ENCODE peak calls at places on chromosome 21, in eight cellular contexts. V is ascending aorta, N is mesothelial cell of epicardium, Q is cardiac fibroblast, R is stomach, L is upper lobe of right lung, G is Caco-2, E is A549. X is an unnamed sample.

GRCh38 chr21:26423506-26423905 is 149.6 kb downstream of the CYYR1 start:
- DNase-seq in V (no peak), N (no peak), Q (no peak), R (no peak), L (no peak), G (no peak), E (no peak), X (no peak)

GRCh38 chr21:25735895-25736597 is 1.3 kb downstream of the GABPA start:
- DNase-seq in V (no peak), N (no peak), Q (peak), R (no peak), L (no peak), G (peak), E (no peak), X (no peak)

GRCh38 chr21:26127918-26128317 is 42.7 kb downstream of the APP start:
- DNase-seq in V (no peak), N (no peak), Q (peak), R (no peak), L (no peak), G (no peak), E (no peak), X (no peak)

GRCh38 chr21:45856940-45857339 is 124.6 kb upstream of the COL6A1 start:
- DNase-seq in V (no peak), N (no peak), Q (no peak), R (no peak), L (no peak), G (no peak), E (no peak), X (no peak)

GRCh38 chr21:46323227-46323709 is 402 bp downstream of the C21orf58 start:
- DNase-seq in V (no peak), N (no peak), Q (peak), R (no peak), L (no peak), G (no peak), E (no peak), X (no peak)

GRCh38 chr21:23876925-23877558 is 1730.2 kb downstream of the MRPL39 start:
- DNase-seq in V (no peak), N (no peak), Q (no peak), R (no peak), L (no peak), G (no peak), E (no peak), X (no peak)

GRCh38 chr21:26966360-26966977 is 419 bp downstream of the ADAMTS5 start:
- DNase-seq in V (no peak), N (peak), Q (peak), R (no peak), L (no peak), G (no peak), E (no peak), X (no peak)

GRCh38 chr21:46392921-46393320 is 65.8 kb upstream of the DIP2A start:
- DNase-seq in V (no peak), N (no peak), Q (peak), R (no peak), L (no peak), G (no peak), E (no peak), X (no peak)

GRCh38 chr21:37561941-37562919 is 195.7 kb downstream of the DYRK1A start:
- DNase-seq in V (no peak), N (no peak), Q (no peak), R (no peak), L (no peak), G (no peak), E (no peak), X (no peak)

GRCh38 chr21:35904995-35905972 is 155.0 kb downstream of the SETD4 start:
- DNase-seq in V (no peak), N (no peak), Q (peak), R (no peak), L (peak), G (no peak), E (no peak), X (no peak)

GRCh38 chr21:31446206-31446900 is 102.3 kb upstream of the TIAM1 start:
- DNase-seq in V (no peak), N (no peak), Q (no peak), R (no peak), L (no peak), G (no peak), E (no peak), X (no peak)

GRCh38 chr21:31255846-31256395 is 88.1 kb downstream of the TIAM1 start:
- DNase-seq in V (no peak), N (no peak), Q (no peak), R (no peak), L (no peak), G (no peak), E (no peak), X (no peak)

GRCh38 chr21:25836396-25836795 is 101.6 kb downstream of the GABPA start:
- DNase-seq in V (no peak), N (no peak), Q (peak), R (no peak), L (no peak), G (no peak), E (no peak), X (no peak)

GRCh38 chr21:27561116-27561515 is 594.2 kb upstream of the ADAMTS5 start:
- DNase-seq in V (no peak), N (no peak), Q (no peak), R (no peak), L (peak), G (no peak), E (no peak), X (no peak)

GRCh38 chr21:36005018-36005417 is 55.3 kb downstream of the SETD4 start:
- DNase-seq in V (no peak), N (no peak), Q (peak), R (no peak), L (no peak), G (no peak), E (no peak), X (no peak)

GRCh38 chr21:45506241-45506817 is 35.9 kb downstream of the SLC19A1 start:
- DNase-seq in V (no peak), N (no peak), Q (no peak), R (no peak), L (peak), G (no peak), E (no peak), X (no peak)

GRCh38 chr21:35989185-35989735 is 71.1 kb downstream of the SETD4 start:
- DNase-seq in V (no peak), N (no peak), Q (peak), R (no peak), L (no peak), G (no peak), E (no peak), X (no peak)

GRCh38 chr21:35414511-35415139 is 365.5 kb upstream of the RUNX1 start:
- DNase-seq in V (no peak), N (no peak), Q (no peak), R (no peak), L (no peak), G (no peak), E (no peak), X (no peak)

GRCh38 chr21:35525443-35525842 is 476.3 kb upstream of the RUNX1 start:
- DNase-seq in V (no peak), N (no peak), Q (no peak), R (no peak), L (no peak), G (no peak), E (no peak), X (no peak)

DNA sequence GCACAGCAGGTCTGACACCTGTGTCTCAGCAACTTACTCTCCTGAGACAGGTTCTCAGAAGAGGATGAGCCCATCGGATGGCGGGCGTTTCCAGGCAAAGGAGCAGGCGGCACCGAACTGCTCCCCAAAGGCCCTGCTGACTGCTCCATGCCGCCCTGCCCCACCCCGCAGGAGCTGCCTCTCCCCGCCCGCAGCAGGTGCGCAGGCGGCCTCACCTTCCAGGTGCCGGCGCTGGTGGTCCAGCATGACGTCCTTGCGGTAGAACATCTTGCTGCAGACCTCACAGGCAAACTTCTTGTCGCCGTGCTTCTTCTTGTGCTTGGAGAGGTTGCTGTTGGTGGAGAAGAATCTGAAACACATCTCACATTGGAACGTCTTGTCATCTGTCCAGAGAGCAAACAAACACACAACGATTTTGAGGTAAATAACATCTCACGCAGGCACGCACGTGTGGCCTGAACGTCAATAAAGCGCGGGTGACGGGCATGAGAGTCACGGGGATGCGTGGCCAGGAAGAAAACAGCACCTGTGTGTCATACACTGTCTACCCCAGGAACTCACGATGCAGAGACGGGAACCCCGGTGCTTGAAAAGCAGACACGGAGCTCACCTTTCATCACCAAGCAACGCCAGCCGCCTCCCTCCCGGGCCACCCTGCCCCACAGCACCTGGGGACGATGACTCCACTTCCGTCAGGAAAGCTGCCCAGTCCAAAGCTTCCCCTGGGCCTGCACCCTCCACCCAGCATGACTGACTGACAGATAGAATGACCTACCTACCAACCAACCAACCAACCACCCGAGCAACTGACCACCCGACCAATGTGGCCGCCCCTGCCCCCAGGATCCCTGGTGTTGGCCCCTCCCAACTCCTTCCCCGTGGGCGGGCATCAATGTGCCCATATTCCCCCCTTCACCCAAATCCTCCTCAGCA is 50.9 kb downstream of the PRDM15 start:
- DNase-seq in V (no peak), N (no peak), Q (no peak), R (no peak), L (peak), G (no peak), E (no peak), X (no peak)
- TF ChIP-seq CTCF in V (no peak), N (no peak), Q (no peak), R (no peak), L (no peak), G (no peak), E (no peak), X (no peak)

DNA sequence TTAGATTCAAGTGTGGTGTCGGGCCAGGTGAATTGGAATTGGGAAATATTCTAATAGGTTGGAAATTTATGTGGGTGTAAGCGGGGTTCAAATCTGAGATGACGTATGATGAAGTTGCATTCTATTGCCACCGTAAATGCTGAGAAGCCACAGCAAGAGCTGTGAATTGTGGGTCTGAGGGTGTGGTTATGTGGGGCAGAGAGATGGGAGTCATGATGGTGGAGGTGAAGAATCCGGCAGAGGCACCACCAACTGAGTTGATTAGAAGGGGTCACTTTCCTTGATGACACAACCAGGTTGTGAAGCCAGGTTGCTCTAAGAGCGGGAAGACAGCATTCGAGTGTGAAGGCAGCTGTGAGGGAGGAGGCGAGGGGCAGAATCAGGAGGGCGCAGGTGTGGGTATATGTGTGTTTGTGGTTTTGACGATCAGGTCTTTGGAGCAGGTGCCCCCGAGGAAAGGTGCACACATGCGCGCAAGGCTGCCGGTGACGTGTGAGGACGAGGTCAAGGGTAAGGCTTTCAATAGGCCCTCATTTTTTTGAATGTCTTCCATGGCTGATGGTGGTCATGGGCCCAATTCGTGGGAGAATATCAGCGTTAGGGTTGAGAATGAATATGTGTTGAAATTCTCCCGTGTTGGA is 18.7 kb downstream of the LRRC3 start:
- DNase-seq in V (no peak), N (no peak), Q (no peak), R (no peak), L (no peak), G (no peak), E (no peak), X (no peak)
- TF ChIP-seq CTCF in V (no peak), N (no peak), Q (no peak), R (no peak), L (no peak), G (no peak), E (no peak), X (no peak)

DNA sequence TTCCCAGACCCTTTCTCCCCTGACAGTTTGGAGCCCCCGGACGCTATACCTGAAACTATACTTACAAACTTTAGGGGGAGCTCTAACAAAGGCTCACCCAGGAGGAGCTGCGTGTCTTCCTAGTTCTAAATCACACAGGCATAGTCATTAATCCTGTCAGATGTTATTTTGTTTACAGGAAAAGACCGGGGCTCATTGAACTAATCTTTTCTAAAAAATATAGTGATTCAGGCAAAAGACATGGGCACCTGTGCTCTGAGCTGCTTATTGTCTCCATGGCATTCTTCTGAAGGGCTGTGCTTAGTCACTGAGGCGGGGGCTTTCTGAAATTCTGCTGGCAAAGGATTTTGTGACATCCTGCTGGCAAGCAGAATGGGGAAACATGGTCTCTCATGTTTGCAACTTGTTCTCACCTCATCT is 1577.0 kb downstream of the NCAM2 start:
- DNase-seq in V (no peak), N (no peak), Q (no peak), R (no peak), L (no peak), G (no peak), E (no peak), X (peak)
- TF ChIP-seq CTCF in V (peak), N (no peak), Q (no peak), R (no peak), L (peak), G (peak), E (no peak), X (peak)

GRCh38 chr21:29473808-29474207 is 175.1 kb downstream of the BACH1 start:
- DNase-seq in V (no peak), N (no peak), Q (no peak), R (no peak), L (no peak), G (no peak), E (no peak), X (no peak)
- TF ChIP-seq CTCF in V (no peak), N (no peak), Q (no peak), R (no peak), L (no peak), G (no peak), E (no peak), X (no peak)

DNA sequence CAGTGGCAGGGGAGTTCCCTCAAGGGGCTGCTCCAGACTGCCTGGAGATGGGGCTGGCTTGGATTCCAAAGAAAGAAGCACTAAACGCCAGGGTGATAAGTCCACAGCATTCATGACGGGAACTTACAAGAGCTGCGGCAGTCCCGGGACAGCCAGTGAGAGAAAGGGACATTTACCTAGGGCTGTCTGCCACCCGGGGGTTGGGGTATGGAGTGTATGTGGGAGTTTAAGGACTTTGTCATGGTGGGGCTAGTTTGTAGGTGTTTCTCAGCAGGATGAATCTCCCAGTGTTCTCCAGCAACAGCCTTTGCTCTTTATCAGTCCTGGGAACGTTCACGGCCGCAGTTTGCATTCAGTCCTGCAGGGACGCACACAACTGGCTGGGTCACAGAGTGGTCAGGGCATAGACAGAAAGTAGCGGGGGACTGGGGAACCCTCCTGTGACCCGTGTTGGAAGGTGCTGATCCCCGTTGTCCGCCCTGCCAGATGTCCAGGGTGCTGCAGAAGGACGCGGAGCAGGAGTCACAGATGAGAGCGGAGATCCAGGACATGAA is 41.4 kb upstream of the HMGN1 start:
- DNase-seq in V (no peak), N (no peak), Q (no peak), R (no peak), L (no peak), G (no peak), E (no peak), X (no peak)
- TF ChIP-seq CTCF in V (no peak), N (no peak), Q (no peak), R (no peak), L (no peak), G (no peak), E (no peak), X (no peak)

GRCh38 chr21:34105947-34106541 is 32.7 kb downstream of the MRPS6 start:
- DNase-seq in V (no peak), N (no peak), Q (no peak), R (no peak), L (no peak), G (no peak), E (no peak), X (no peak)

GRCh38 chr21:34094949-34095348 is 21.6 kb downstream of the MRPS6 start:
- DNase-seq in V (no peak), N (no peak), Q (no peak), R (no peak), L (no peak), G (no peak), E (no peak), X (no peak)

GRCh38 chr21:34100337-34100736 is 27.0 kb downstream of the MRPS6 start:
- DNase-seq in V (no peak), N (no peak), Q (no peak), R (no peak), L (no peak), G (no peak), E (no peak), X (no peak)

GRCh38 chr21:34100789-34101188 is 27.4 kb downstream of the MRPS6 start:
- DNase-seq in V (no peak), N (no peak), Q (no peak), R (no peak), L (no peak), G (no peak), E (no peak), X (no peak)
- TF ChIP-seq CTCF in V (no peak), N (no peak), Q (no peak), R (no peak), L (no peak), G (no peak), E (no peak), X (no peak)

GRCh38 chr21:34187935-34188334 is 114.6 kb downstream of the MRPS6 start:
- DNase-seq in V (no peak), N (no peak), Q (peak), R (no peak), L (no peak), G (no peak), E (no peak), X (no peak)
- TF ChIP-seq CTCF in V (no peak), N (no peak), Q (no peak), R (no peak), L (no peak), G (no peak), E (no peak), X (no peak)

GRCh38 chr21:14957836-14958235 is 107.0 kb downstream of the NRIP1 start:
- DNase-seq in V (no peak), N (no peak), Q (no peak), R (no peak), L (no peak), G (no peak), E (no peak), X (no peak)
- TF ChIP-seq CTCF in V (no peak), N (no peak), Q (no peak), R (no peak), L (no peak), G (no peak), E (no peak), X (no peak)

GRCh38 chr21:32576011-32576410 is 9.3 kb downstream of the TCP10L start:
- DNase-seq in V (no peak), N (no peak), Q (no peak), R (no peak), L (no peak), G (no peak), E (no peak), X (no peak)

GRCh38 chr21:32574946-32575925 is 10.1 kb downstream of the TCP10L start:
- DNase-seq in V (no peak), N (no peak), Q (no peak), R (no peak), L (no peak), G (no peak), E (no peak), X (no peak)

GRCh38 chr21:32581732-32582131 is 3.6 kb downstream of the TCP10L start:
- DNase-seq in V (no peak), N (no peak), Q (no peak), R (no peak), L (no peak), G (no peak), E (no peak), X (no peak)

GRCh38 chr21:32580949-32581348 is 4.4 kb downstream of the TCP10L start:
- DNase-seq in V (no peak), N (no peak), Q (no peak), R (no peak), L (no peak), G (no peak), E (no peak), X (no peak)

DNA sequence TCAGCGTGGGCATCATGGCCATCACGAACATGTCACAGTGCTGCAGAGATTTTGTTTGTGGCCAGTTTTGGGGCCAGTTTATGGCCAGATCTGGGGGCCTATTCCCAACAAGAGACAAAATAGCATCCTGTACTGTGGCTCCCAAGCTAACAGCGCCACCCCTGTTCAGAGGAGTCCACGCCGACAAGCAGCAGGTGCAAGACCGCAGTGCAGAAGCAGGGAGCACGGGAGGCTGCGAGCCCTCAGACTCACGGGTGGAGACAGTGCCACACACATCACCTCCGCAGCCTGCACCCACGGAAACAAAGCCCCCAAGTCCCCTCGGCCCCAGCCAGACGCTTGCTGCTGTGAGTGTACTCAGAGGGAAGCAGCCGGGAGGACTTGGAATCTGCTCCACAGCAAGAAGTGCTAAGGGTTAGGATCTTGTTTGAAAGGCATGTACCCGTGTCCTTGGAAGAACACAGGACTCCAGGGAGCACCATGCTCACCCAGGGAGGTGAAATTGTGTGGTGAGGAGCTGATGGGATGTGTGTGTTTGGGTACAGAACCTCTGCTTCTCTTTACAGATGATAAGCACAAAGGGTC is 7.1 kb downstream of the TCP10L start:
- DNase-seq in V (no peak), N (no peak), Q (peak), R (no peak), L (no peak), G (no peak), E (no peak), X (no peak)
- TF ChIP-seq CTCF in V (peak), N (no peak), Q (peak), R (no peak), L (no peak), G (peak), E (peak), X (peak)

X was measured in LNCaP clone FGC.